ENCODE peak calls at places on chromosomes 12 and 14, in ten cellular contexts. One of them, this sample, is unnamed.

GRCh38 chr14:75141967-75142366 is 15.1 kb upstream of the NEK9 start:
- DNase-seq in HFF-Myc: no peak
- DNase-seq in stomach: no peak
- DNase-seq in spleen: no peak
- DNase-seq in lung: no peak
- DNase-seq in dorsolateral prefrontal cortex: no peak
- DNase-seq in AG10803: peak
- DNase-seq in heart left ventricle: no peak
- DNase-seq in H9: no peak
- DNase-seq in tibial artery: no peak
- DNase-seq in this sample: peak

GRCh38 chr12:98325003-98325402 is 190.4 kb upstream of the TMPO start:
- DNase-seq in stomach: no peak
- DNase-seq in AG10803: no peak
- DNase-seq in HFF-Myc: no peak
- DNase-seq in spleen: no peak
- DNase-seq in H9: no peak
- DNase-seq in lung: no peak
- DNase-seq in heart left ventricle: no peak
- DNase-seq in dorsolateral prefrontal cortex: no peak
- DNase-seq in tibial artery: no peak
- DNase-seq in this sample: no peak

GRCh38 chr12:122399592-122400373 is 22.7 kb downstream of the CLIP1 start:
- DNase-seq in spleen: peak
- DNase-seq in heart left ventricle: no peak
- DNase-seq in tibial artery: peak
- DNase-seq in AG10803: peak
- DNase-seq in HFF-Myc: peak
- DNase-seq in dorsolateral prefrontal cortex: peak
- DNase-seq in lung: peak
- DNase-seq in H9: peak
- DNase-seq in stomach: peak
- DNase-seq in this sample: peak

GRCh38 chr14:83556746-83557460 is 1973.0 kb upstream of the FLRT2 start:
- DNase-seq in tibial artery: no peak
- DNase-seq in stomach: no peak
- DNase-seq in dorsolateral prefrontal cortex: no peak
- DNase-seq in HFF-Myc: peak
- DNase-seq in spleen: no peak
- DNase-seq in AG10803: no peak
- DNase-seq in lung: no peak
- DNase-seq in heart left ventricle: no peak
- DNase-seq in H9: no peak
- DNase-seq in this sample: peak

GRCh38 chr12:54413284-54414190 is 5.5 kb downstream of the ITGA5 start:
- DNase-seq in HFF-Myc: no peak
- DNase-seq in heart left ventricle: peak
- DNase-seq in spleen: peak
- DNase-seq in dorsolateral prefrontal cortex: no peak
- DNase-seq in stomach: peak
- DNase-seq in AG10803: peak
- DNase-seq in lung: peak
- DNase-seq in H9: no peak
- DNase-seq in tibial artery: peak
- DNase-seq in this sample: peak

GRCh38 chr14:103014466-103015319 is 42.7 kb downstream of the CDC42BPB start:
- DNase-seq in heart left ventricle: peak
- DNase-seq in spleen: peak
- DNase-seq in AG10803: peak
- DNase-seq in stomach: no peak
- DNase-seq in dorsolateral prefrontal cortex: no peak
- DNase-seq in lung: no peak
- DNase-seq in tibial artery: no peak
- DNase-seq in HFF-Myc: no peak
- DNase-seq in H9: peak
- DNase-seq in this sample: peak

GRCh38 chr12:124002021-124002640 is 29.1 kb downstream of the ZNF664 start:
- DNase-seq in spleen: no peak
- DNase-seq in dorsolateral prefrontal cortex: no peak
- DNase-seq in AG10803: no peak
- DNase-seq in HFF-Myc: no peak
- DNase-seq in tibial artery: no peak
- DNase-seq in heart left ventricle: no peak
- DNase-seq in H9: no peak
- DNase-seq in lung: no peak
- DNase-seq in stomach: no peak
- DNase-seq in this sample: no peak

GRCh38 chr12:116303076-116303465 is 25.6 kb upstream of the MED13L start:
- DNase-seq in heart left ventricle: no peak
- DNase-seq in H9: no peak
- DNase-seq in HFF-Myc: no peak
- DNase-seq in spleen: no peak
- DNase-seq in lung: no peak
- DNase-seq in dorsolateral prefrontal cortex: no peak
- DNase-seq in stomach: no peak
- DNase-seq in tibial artery: no peak
- DNase-seq in AG10803: no peak
- DNase-seq in this sample: no peak

GRCh38 chr12:6376965-6377666 is 1.8 kb upstream of the SCNN1A start:
- DNase-seq in stomach: peak
- DNase-seq in heart left ventricle: no peak
- DNase-seq in dorsolateral prefrontal cortex: no peak
- DNase-seq in H9: no peak
- DNase-seq in spleen: no peak
- DNase-seq in lung: no peak
- DNase-seq in AG10803: no peak
- DNase-seq in tibial artery: no peak
- DNase-seq in HFF-Myc: no peak
- DNase-seq in this sample: no peak

GRCh38 chr12:98752726-98753125 is 107.6 kb downstream of the APAF1 start:
- DNase-seq in tibial artery: no peak
- DNase-seq in H9: no peak
- DNase-seq in dorsolateral prefrontal cortex: no peak
- DNase-seq in AG10803: peak
- DNase-seq in lung: no peak
- DNase-seq in spleen: no peak
- DNase-seq in HFF-Myc: no peak
- DNase-seq in stomach: no peak
- DNase-seq in heart left ventricle: no peak
- DNase-seq in this sample: peak

GRCh38 chr14:104343690-104344640 is 205.6 kb downstream of the KIF26A start:
- DNase-seq in HFF-Myc: no peak
- DNase-seq in stomach: peak
- DNase-seq in AG10803: no peak
- DNase-seq in spleen: no peak
- DNase-seq in dorsolateral prefrontal cortex: peak
- DNase-seq in H9: peak
- DNase-seq in tibial artery: no peak
- DNase-seq in lung: no peak
- DNase-seq in heart left ventricle: peak
- DNase-seq in this sample: no peak

GRCh38 chr14:104343294-104343625 is 204.9 kb downstream of the KIF26A start:
- DNase-seq in H9: no peak
- DNase-seq in stomach: no peak
- DNase-seq in tibial artery: no peak
- DNase-seq in AG10803: no peak
- DNase-seq in spleen: no peak
- DNase-seq in HFF-Myc: no peak
- DNase-seq in lung: no peak
- DNase-seq in dorsolateral prefrontal cortex: no peak
- DNase-seq in heart left ventricle: no peak
- DNase-seq in this sample: no peak

GRCh38 chr14:104342435-104343293 is 204.3 kb downstream of the KIF26A start:
- DNase-seq in AG10803: no peak
- DNase-seq in heart left ventricle: no peak
- DNase-seq in dorsolateral prefrontal cortex: no peak
- DNase-seq in spleen: no peak
- DNase-seq in HFF-Myc: no peak
- DNase-seq in lung: no peak
- DNase-seq in H9: peak
- DNase-seq in stomach: peak
- DNase-seq in tibial artery: no peak
- DNase-seq in this sample: no peak

GRCh38 chr14:104339829-104340228 is 201.4 kb downstream of the KIF26A start:
- DNase-seq in AG10803: no peak
- DNase-seq in dorsolateral prefrontal cortex: no peak
- DNase-seq in H9: no peak
- DNase-seq in HFF-Myc: no peak
- DNase-seq in lung: no peak
- DNase-seq in tibial artery: no peak
- DNase-seq in heart left ventricle: no peak
- DNase-seq in spleen: no peak
- DNase-seq in stomach: no peak
- DNase-seq in this sample: no peak

DNA sequence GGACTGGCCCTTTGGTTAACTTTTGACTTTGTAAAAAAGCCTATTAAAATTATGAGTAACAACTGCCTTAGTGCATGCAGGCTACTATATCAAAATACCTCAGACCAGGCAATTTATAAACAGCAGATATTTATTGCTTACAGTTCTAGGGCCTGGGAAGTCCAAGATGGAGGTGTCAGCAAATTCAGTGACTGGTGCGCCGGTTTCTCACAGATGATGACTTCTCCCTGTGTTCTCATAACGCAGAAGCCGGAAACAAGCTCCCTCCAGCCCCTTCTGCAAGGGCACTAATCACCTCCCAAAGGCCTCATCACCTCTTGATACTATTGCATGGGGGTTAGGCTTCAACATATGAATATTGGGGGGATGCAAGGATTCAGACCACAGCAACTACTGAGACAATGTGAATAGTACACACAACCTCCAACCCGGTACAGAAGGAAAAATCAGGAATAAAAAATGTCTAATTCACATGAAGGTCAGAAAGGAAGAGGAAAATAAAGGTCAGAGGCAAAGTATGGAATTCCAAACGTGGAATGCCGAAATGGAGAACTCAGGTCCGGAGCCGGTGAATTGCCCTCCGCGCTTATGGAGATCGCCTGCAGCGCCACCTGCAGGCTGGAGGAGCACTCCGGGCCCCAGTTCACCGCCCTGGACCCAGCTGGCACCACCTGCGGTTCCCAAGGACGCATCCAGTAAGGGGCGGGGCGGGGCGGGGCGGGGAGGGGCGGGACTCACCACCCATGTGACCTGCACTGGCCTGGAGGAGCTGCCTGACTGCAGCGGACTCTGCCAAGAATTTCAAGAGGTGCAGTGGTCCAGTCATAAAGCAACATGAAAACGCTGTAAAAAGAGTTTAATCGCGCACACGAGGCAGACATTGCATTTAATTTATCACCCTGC is 203.4 kb downstream of the KIF26A start:
- DNase-seq in HFF-Myc: no peak
- DNase-seq in H9: peak
- DNase-seq in lung: no peak
- DNase-seq in tibial artery: no peak
- DNase-seq in dorsolateral prefrontal cortex: no peak
- DNase-seq in heart left ventricle: peak
- DNase-seq in stomach: peak
- DNase-seq in spleen: peak
- DNase-seq in AG10803: peak
- DNase-seq in this sample: no peak
- TF ChIP-seq CTCF in HFF-Myc: peak
- TF ChIP-seq CTCF in H9: peak
- TF ChIP-seq CTCF in lung: no peak
- TF ChIP-seq CTCF in tibial artery: no peak
- TF ChIP-seq CTCF in dorsolateral prefrontal cortex: peak
- TF ChIP-seq CTCF in heart left ventricle: peak
- TF ChIP-seq CTCF in stomach: no peak
- TF ChIP-seq CTCF in spleen: peak
- TF ChIP-seq CTCF in AG10803: peak
- TF ChIP-seq CTCF in this sample: peak

GRCh38 chr12:26088999-26089398 is 35.8 kb downstream of the BHLHE41 start:
- DNase-seq in heart left ventricle: no peak
- DNase-seq in HFF-Myc: no peak
- DNase-seq in dorsolateral prefrontal cortex: no peak
- DNase-seq in AG10803: no peak
- DNase-seq in stomach: no peak
- DNase-seq in H9: no peak
- DNase-seq in tibial artery: no peak
- DNase-seq in lung: no peak
- DNase-seq in spleen: no peak
- DNase-seq in this sample: no peak
- TF ChIP-seq CTCF in heart left ventricle: no peak
- TF ChIP-seq CTCF in HFF-Myc: no peak
- TF ChIP-seq CTCF in dorsolateral prefrontal cortex: no peak
- TF ChIP-seq CTCF in AG10803: no peak
- TF ChIP-seq CTCF in stomach: no peak
- TF ChIP-seq CTCF in H9: no peak
- TF ChIP-seq CTCF in tibial artery: no peak
- TF ChIP-seq CTCF in lung: no peak
- TF ChIP-seq CTCF in spleen: no peak
- TF ChIP-seq CTCF in this sample: no peak

DNA sequence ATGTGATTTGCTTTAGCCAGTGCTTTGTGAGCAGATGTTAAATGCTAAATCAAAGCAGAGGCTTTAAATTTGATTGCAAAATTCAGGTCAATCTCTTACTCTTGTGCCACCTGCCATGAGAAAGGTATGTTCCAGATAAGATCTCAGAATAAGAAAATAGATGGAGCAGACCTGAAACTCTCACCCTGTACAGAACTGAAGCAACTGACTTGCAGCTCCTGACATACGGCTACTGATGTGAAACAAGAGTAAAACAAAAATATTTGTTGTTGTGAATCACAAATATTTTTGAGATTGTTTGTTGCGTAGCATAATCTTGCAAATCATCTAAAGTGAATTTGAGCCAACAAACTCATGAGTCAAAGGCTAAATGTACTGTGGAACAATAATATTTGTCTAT is 3.5 kb upstream of the OSBPL8 start:
- DNase-seq in dorsolateral prefrontal cortex: no peak
- DNase-seq in H9: no peak
- DNase-seq in HFF-Myc: no peak
- DNase-seq in tibial artery: no peak
- DNase-seq in spleen: no peak
- DNase-seq in stomach: no peak
- DNase-seq in AG10803: no peak
- DNase-seq in heart left ventricle: no peak
- DNase-seq in lung: no peak
- DNase-seq in this sample: no peak
- TF ChIP-seq CTCF in dorsolateral prefrontal cortex: no peak
- TF ChIP-seq CTCF in H9: no peak
- TF ChIP-seq CTCF in HFF-Myc: no peak
- TF ChIP-seq CTCF in tibial artery: no peak
- TF ChIP-seq CTCF in spleen: no peak
- TF ChIP-seq CTCF in stomach: no peak
- TF ChIP-seq CTCF in AG10803: no peak
- TF ChIP-seq CTCF in heart left ventricle: no peak
- TF ChIP-seq CTCF in lung: no peak
- TF ChIP-seq CTCF in this sample: no peak

DNA sequence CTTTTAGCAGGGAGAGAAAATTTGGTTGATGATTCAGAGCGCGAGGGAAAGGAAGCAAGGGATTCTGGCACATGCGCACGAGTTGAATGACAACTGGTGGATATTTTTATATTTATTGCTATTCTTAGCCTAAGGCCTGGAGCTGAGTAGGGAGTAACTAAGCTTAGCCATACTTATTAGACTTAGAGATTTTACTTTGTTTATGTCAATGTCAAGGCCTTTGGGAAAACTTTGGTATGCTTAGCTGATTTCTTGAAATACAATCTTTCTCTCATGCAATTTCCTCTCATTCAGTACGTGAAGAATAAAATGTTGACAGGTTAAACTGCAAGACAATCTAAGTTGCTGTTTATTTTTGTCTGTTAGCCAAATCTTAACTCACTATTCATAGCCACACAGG is 101.1 kb downstream of the CRADD start:
- DNase-seq in HFF-Myc: no peak
- DNase-seq in heart left ventricle: no peak
- DNase-seq in tibial artery: peak
- DNase-seq in AG10803: peak
- DNase-seq in stomach: no peak
- DNase-seq in spleen: no peak
- DNase-seq in dorsolateral prefrontal cortex: no peak
- DNase-seq in H9: no peak
- DNase-seq in lung: no peak
- DNase-seq in this sample: peak
- TF ChIP-seq CTCF in HFF-Myc: no peak
- TF ChIP-seq CTCF in heart left ventricle: no peak
- TF ChIP-seq CTCF in tibial artery: no peak
- TF ChIP-seq CTCF in AG10803: no peak
- TF ChIP-seq CTCF in stomach: no peak
- TF ChIP-seq CTCF in spleen: no peak
- TF ChIP-seq CTCF in dorsolateral prefrontal cortex: no peak
- TF ChIP-seq CTCF in H9: no peak
- TF ChIP-seq CTCF in lung: no peak
- TF ChIP-seq CTCF in this sample: no peak

This sample was measured in HFFc6.